ENCODE peak calls at places on chromosomes 5 and 9, in five cellular contexts. One of them, this sample, is unnamed.

GRCh38 chr5:139985290-139985689 is 57.8 kb downstream of the NRG2 start:
- DNase-seq in iris pigment epithelial cell: no peak
- DNase-seq in activated CD4-positive, alpha-beta T cell treated with anti-CD3 and anti-CD28 coated beads, Interleukin-2, amount 50 U/mL, for 4 hours: no peak
- DNase-seq in spleen: no peak
- DNase-seq in Caki2: no peak
- DNase-seq in this sample: no peak

GRCh38 chr9:136610426-136610825 is 52.3 kb upstream of the EGFL7 start:
- DNase-seq in spleen: no peak
- DNase-seq in activated CD4-positive, alpha-beta T cell treated with anti-CD3 and anti-CD28 coated beads, Interleukin-2, amount 50 U/mL, for 4 hours: no peak
- DNase-seq in Caki2: no peak
- DNase-seq in iris pigment epithelial cell: no peak
- DNase-seq in this sample: no peak

GRCh38 chr5:98905857-98906688 is 22.7 kb downstream of the CHD1 start:
- DNase-seq in Caki2: peak
- DNase-seq in activated CD4-positive, alpha-beta T cell treated with anti-CD3 and anti-CD28 coated beads, Interleukin-2, amount 50 U/mL, for 4 hours: no peak
- DNase-seq in spleen: no peak
- DNase-seq in iris pigment epithelial cell: peak
- DNase-seq in this sample: peak

GRCh38 chr9:108775901-108776306 is 79.9 kb downstream of the ACTL7B start:
- DNase-seq in spleen: no peak
- DNase-seq in activated CD4-positive, alpha-beta T cell treated with anti-CD3 and anti-CD28 coated beads, Interleukin-2, amount 50 U/mL, for 4 hours: no peak
- DNase-seq in iris pigment epithelial cell: no peak
- DNase-seq in Caki2: no peak
- DNase-seq in this sample: no peak

GRCh38 chr5:96200611-96201010 is 232.4 kb downstream of the PCSK1 start:
- DNase-seq in activated CD4-positive, alpha-beta T cell treated with anti-CD3 and anti-CD28 coated beads, Interleukin-2, amount 50 U/mL, for 4 hours: no peak
- DNase-seq in Caki2: no peak
- DNase-seq in spleen: no peak
- DNase-seq in iris pigment epithelial cell: no peak
- DNase-seq in this sample: no peak

GRCh38 chr9:105880517-105880916 is 186.2 kb downstream of the TMEM38B start:
- DNase-seq in Caki2: no peak
- DNase-seq in activated CD4-positive, alpha-beta T cell treated with anti-CD3 and anti-CD28 coated beads, Interleukin-2, amount 50 U/mL, for 4 hours: no peak
- DNase-seq in iris pigment epithelial cell: no peak
- DNase-seq in spleen: no peak
- DNase-seq in this sample: no peak

GRCh38 chr5:105952875-105953274 is 1717.9 kb downstream of the EFNA5 start:
- DNase-seq in spleen: no peak
- DNase-seq in activated CD4-positive, alpha-beta T cell treated with anti-CD3 and anti-CD28 coated beads, Interleukin-2, amount 50 U/mL, for 4 hours: no peak
- DNase-seq in iris pigment epithelial cell: peak
- DNase-seq in Caki2: no peak
- DNase-seq in this sample: no peak

GRCh38 chr5:61344187-61344944 is 12.3 kb downstream of the ZSWIM6 start:
- DNase-seq in Caki2: no peak
- DNase-seq in iris pigment epithelial cell: no peak
- DNase-seq in spleen: no peak
- DNase-seq in activated CD4-positive, alpha-beta T cell treated with anti-CD3 and anti-CD28 coated beads, Interleukin-2, amount 50 U/mL, for 4 hours: no peak
- DNase-seq in this sample: no peak

GRCh38 chr5:127876384-127876783 is 173.2 kb downstream of the CCDC192 start:
- DNase-seq in Caki2: peak
- DNase-seq in iris pigment epithelial cell: no peak
- DNase-seq in spleen: no peak
- DNase-seq in activated CD4-positive, alpha-beta T cell treated with anti-CD3 and anti-CD28 coated beads, Interleukin-2, amount 50 U/mL, for 4 hours: no peak
- DNase-seq in this sample: peak